ENCODE peak calls at places on chromosomes 5 and 9, in five cellular contexts. One of them, this sample, is unnamed.

GRCh38 chr5:1923341-1923740 is 40.6 kb upstream of the IRX4 start:
- DNase-seq in epithelial cell of esophagus: no peak
- DNase-seq in IMR-90: no peak
- DNase-seq in fibroblast of lung: no peak
- DNase-seq in heart right ventricle: no peak
- DNase-seq in this sample: peak

GRCh38 chr5:143376911-143377838 is 26.3 kb downstream of the NR3C1 start:
- DNase-seq in epithelial cell of esophagus: peak
- DNase-seq in IMR-90: peak
- DNase-seq in fibroblast of lung: peak
- DNase-seq in heart right ventricle: no peak
- DNase-seq in this sample: no peak

GRCh38 chr5:72242796-72243475 is 77.1 kb downstream of the MRPS27 start:
- DNase-seq in epithelial cell of esophagus: no peak
- DNase-seq in IMR-90: no peak
- DNase-seq in fibroblast of lung: peak
- DNase-seq in heart right ventricle: no peak
- DNase-seq in this sample: no peak

GRCh38 chr9:37242089-37242488 is 121.7 kb downstream of the ZCCHC7 start:
- DNase-seq in epithelial cell of esophagus: no peak
- DNase-seq in IMR-90: no peak
- DNase-seq in fibroblast of lung: no peak
- DNase-seq in heart right ventricle: no peak
- DNase-seq in this sample: no peak

GRCh38 chr9:71285191-71285656 is 163.8 kb upstream of the TRPM3 start:
- DNase-seq in epithelial cell of esophagus: peak
- DNase-seq in IMR-90: peak
- DNase-seq in fibroblast of lung: peak
- DNase-seq in heart right ventricle: peak
- DNase-seq in this sample: no peak

GRCh38 chr5:118233601-118234000 is 754.7 kb downstream of the DTWD2 start:
- DNase-seq in epithelial cell of esophagus: no peak
- DNase-seq in IMR-90: no peak
- DNase-seq in fibroblast of lung: peak
- DNase-seq in heart right ventricle: no peak
- DNase-seq in this sample: no peak

GRCh38 chr5:113204525-113205161 is 228.0 kb downstream of the DCP2 start:
- DNase-seq in epithelial cell of esophagus: peak
- DNase-seq in IMR-90: peak
- DNase-seq in fibroblast of lung: peak
- DNase-seq in heart right ventricle: peak
- DNase-seq in this sample: no peak

GRCh38 chr9:104700306-104700705 is 6.0 kb downstream of the OR13D1 start:
- DNase-seq in epithelial cell of esophagus: no peak
- DNase-seq in IMR-90: no peak
- DNase-seq in fibroblast of lung: no peak
- DNase-seq in heart right ventricle: no peak
- DNase-seq in this sample: no peak

GRCh38 chr5:116671211-116671736 is 96.7 kb upstream of the SEMA6A start:
- DNase-seq in epithelial cell of esophagus: no peak
- DNase-seq in IMR-90: no peak
- DNase-seq in fibroblast of lung: no peak
- DNase-seq in heart right ventricle: no peak
- DNase-seq in this sample: no peak

GRCh38 chr9:108296056-108296455 is 559.7 kb downstream of the ACTL7B start:
- DNase-seq in epithelial cell of esophagus: peak
- DNase-seq in IMR-90: peak
- DNase-seq in fibroblast of lung: peak
- DNase-seq in heart right ventricle: no peak
- DNase-seq in this sample: no peak

GRCh38 chr5:147554285-147554817 is 44.5 kb upstream of the DPYSL3 start:
- DNase-seq in epithelial cell of esophagus: peak
- DNase-seq in IMR-90: peak
- DNase-seq in fibroblast of lung: peak
- DNase-seq in heart right ventricle: peak
- DNase-seq in this sample: no peak

GRCh38 chr9:93261281-93261680 is 77.3 kb downstream of the WNK2 start:
- DNase-seq in epithelial cell of esophagus: no peak
- DNase-seq in IMR-90: no peak
- DNase-seq in fibroblast of lung: no peak
- DNase-seq in heart right ventricle: no peak
- DNase-seq in this sample: no peak

GRCh38 chr9:95753762-95754465 is 121.6 kb upstream of the ERCC6L2 start:
- DNase-seq in epithelial cell of esophagus: no peak
- DNase-seq in IMR-90: no peak
- DNase-seq in fibroblast of lung: no peak
- DNase-seq in heart right ventricle: peak
- DNase-seq in this sample: no peak
- H3K4me3 ChIP-seq in epithelial cell of esophagus: no peak
- H3K4me3 ChIP-seq in IMR-90: no peak
- H3K4me3 ChIP-seq in fibroblast of lung: no peak
- H3K4me3 ChIP-seq in heart right ventricle: no peak
- H3K4me3 ChIP-seq in this sample: no peak

GRCh38 chr5:67164856-67165523 is 31.6 kb downstream of the CD180 start:
- DNase-seq in epithelial cell of esophagus: no peak
- DNase-seq in IMR-90: no peak
- DNase-seq in fibroblast of lung: no peak
- DNase-seq in heart right ventricle: no peak
- DNase-seq in this sample: no peak

GRCh38 chr5:67161767-67162166 is 34.8 kb downstream of the CD180 start:
- DNase-seq in epithelial cell of esophagus: no peak
- DNase-seq in IMR-90: no peak
- DNase-seq in fibroblast of lung: no peak
- DNase-seq in heart right ventricle: no peak
- DNase-seq in this sample: no peak

GRCh38 chr5:67163231-67163756 is 33.3 kb downstream of the CD180 start:
- DNase-seq in epithelial cell of esophagus: no peak
- DNase-seq in IMR-90: no peak
- DNase-seq in fibroblast of lung: no peak
- DNase-seq in heart right ventricle: no peak
- DNase-seq in this sample: no peak

GRCh38 chr5:67165524-67166459 is 30.8 kb downstream of the CD180 start:
- DNase-seq in epithelial cell of esophagus: peak
- DNase-seq in IMR-90: peak
- DNase-seq in fibroblast of lung: peak
- DNase-seq in heart right ventricle: peak
- DNase-seq in this sample: peak

DNA sequence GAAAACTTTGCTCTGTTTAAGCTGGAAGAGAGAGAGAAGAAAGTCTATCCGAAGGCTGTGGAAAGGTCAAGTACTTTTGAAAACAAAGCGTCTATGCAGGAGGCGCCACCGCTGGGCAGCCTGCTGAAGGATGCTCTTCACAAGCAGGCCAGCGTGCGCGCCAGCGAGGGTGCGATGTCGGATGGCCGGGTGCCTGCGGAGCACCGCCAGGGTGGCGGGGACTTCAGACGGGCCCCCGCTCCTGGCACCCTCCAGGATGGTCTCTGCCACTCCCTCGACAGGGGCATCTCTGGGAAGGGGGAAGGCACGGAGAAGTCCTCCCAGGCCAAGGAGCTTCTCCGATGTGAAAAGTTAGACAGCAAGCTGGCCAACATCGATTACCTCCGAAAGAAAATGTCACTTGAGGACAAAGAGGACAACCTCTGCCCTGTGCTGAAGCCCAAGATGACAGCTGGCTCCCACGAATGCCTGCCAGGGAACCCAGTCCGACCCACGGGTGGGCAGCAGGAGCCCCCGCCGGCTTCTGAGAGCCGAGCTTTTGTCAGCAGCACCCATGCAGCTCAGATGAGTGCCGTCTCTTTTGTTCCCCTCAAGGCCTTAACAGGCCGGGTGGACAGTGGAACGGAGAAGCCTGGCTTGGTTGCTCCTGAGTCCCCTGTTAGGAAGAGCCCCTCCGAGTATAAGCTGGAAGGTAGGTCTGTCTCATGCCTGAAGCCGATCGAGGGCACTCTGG is 32.6 kb downstream of the CD180 start:
- DNase-seq in epithelial cell of esophagus: no peak
- DNase-seq in IMR-90: no peak
- DNase-seq in fibroblast of lung: no peak
- DNase-seq in heart right ventricle: no peak
- DNase-seq in this sample: no peak
- H3K4me3 ChIP-seq in epithelial cell of esophagus: no peak
- H3K4me3 ChIP-seq in IMR-90: no peak
- H3K4me3 ChIP-seq in fibroblast of lung: no peak
- H3K4me3 ChIP-seq in heart right ventricle: no peak
- H3K4me3 ChIP-seq in this sample: no peak

DNA sequence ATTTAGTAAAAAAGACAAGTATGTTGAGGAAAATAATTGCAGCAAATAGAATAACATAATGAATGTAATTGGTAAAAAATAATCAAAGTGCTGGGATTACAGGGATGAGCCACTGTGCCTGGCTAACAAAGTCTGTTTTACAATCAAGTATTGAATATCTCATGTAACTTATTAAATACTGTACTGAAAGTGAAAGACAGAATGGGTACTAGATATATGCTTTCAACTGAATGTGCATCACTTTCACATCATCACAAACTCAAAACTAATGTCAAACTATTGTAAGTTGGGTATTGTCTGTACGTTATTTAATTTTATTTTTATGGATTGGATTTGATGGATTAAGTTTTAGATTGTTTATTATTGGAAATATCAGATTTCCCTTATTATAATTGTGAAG is 58.9 kb downstream of the LURAP1L start:
- DNase-seq in epithelial cell of esophagus: no peak
- DNase-seq in IMR-90: no peak
- DNase-seq in fibroblast of lung: no peak
- DNase-seq in heart right ventricle: no peak
- DNase-seq in this sample: no peak
- H3K4me3 ChIP-seq in epithelial cell of esophagus: no peak
- H3K4me3 ChIP-seq in IMR-90: no peak
- H3K4me3 ChIP-seq in fibroblast of lung: no peak
- H3K4me3 ChIP-seq in heart right ventricle: no peak
- H3K4me3 ChIP-seq in this sample: no peak

DNA sequence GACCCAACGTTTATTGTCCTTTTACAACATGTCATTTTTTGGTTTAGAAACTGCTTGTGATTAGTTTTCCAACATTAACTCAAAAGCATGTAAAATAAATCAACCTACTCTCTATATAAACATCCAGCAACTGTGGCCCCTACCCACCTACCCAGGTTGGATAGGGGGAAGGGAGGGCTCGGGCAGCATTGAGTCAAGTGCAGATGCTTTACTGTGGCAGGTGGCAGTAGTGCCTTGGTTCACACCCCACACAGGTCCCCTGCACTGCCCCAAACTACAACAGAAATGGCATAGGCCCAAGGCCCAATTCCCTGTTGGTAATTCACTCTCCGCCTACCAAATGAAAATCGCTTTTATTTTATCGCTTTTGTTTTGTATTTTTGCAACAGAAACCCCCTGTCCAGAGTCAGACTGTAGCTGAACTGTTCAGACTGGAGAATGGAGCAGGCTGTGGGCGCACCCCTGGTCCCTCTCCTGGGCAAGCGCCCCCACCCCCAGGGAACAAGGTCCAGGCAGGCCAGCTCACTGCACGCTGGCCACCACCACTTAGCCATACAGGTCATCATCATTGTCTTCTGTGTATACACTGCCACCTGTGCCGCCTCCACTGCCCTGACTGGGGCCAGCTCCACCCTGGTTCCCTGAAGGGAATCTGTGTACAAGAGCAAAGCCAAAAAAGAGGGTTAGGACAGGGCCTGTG is 15.7 kb downstream of the VCP start:
- DNase-seq in epithelial cell of esophagus: no peak
- DNase-seq in IMR-90: no peak
- DNase-seq in fibroblast of lung: no peak
- DNase-seq in heart right ventricle: no peak
- DNase-seq in this sample: no peak
- H3K4me3 ChIP-seq in epithelial cell of esophagus: no peak
- H3K4me3 ChIP-seq in IMR-90: no peak
- H3K4me3 ChIP-seq in fibroblast of lung: no peak
- H3K4me3 ChIP-seq in heart right ventricle: no peak
- H3K4me3 ChIP-seq in this sample: no peak

GRCh38 chr5:177089825-177090641 is 3.3 kb downstream of the FGFR4 start:
- DNase-seq in epithelial cell of esophagus: no peak
- DNase-seq in IMR-90: no peak
- DNase-seq in fibroblast of lung: no peak
- DNase-seq in heart right ventricle: no peak
- DNase-seq in this sample: no peak

GRCh38 chr5:177089146-177089545 is 2.4 kb downstream of the FGFR4 start:
- DNase-seq in epithelial cell of esophagus: no peak
- DNase-seq in IMR-90: no peak
- DNase-seq in fibroblast of lung: no peak
- DNase-seq in heart right ventricle: no peak
- DNase-seq in this sample: no peak

GRCh38 chr5:177085985-177086917 is at the start of gene FGFR4:
- DNase-seq in epithelial cell of esophagus: peak
- DNase-seq in IMR-90: peak
- DNase-seq in fibroblast of lung: peak
- DNase-seq in heart right ventricle: peak
- DNase-seq in this sample: no peak

GRCh38 chr5:177086918-177087706 is 397 bp downstream of the FGFR4 start:
- DNase-seq in epithelial cell of esophagus: no peak
- DNase-seq in IMR-90: no peak
- DNase-seq in fibroblast of lung: peak
- DNase-seq in heart right ventricle: no peak
- DNase-seq in this sample: no peak

DNA sequence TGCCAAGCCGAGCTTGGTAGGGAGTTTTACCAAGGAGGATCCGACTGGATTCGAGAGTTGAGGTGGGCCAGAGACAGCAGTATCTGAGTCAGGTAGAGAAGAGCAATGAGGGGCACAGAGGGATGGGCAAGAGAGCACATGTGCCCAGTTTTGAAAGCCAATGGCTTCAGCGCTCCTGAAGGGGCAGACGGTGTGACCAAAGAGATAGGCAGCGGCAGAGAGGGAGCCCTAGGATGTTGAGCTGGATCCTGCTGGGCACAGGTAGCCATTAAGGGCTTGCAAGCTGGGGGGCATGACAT is 941 bp downstream of the FGFR4 start:
- DNase-seq in epithelial cell of esophagus: no peak
- DNase-seq in IMR-90: no peak
- DNase-seq in fibroblast of lung: no peak
- DNase-seq in heart right ventricle: no peak
- DNase-seq in this sample: no peak
- H3K4me3 ChIP-seq in epithelial cell of esophagus: no peak
- H3K4me3 ChIP-seq in IMR-90: no peak
- H3K4me3 ChIP-seq in fibroblast of lung: no peak
- H3K4me3 ChIP-seq in heart right ventricle: no peak
- H3K4me3 ChIP-seq in this sample: peak